ENCODE peak calls at places on chromosomes 1 and 21, in six cellular contexts. N is HFFc6, F is endothelial cell, A is hepatocyte, G is neural crest cell, C is cardiac fibroblast. X is an unnamed sample.

GRCh38 chr1:210597555-210598134 is 268.9 kb downstream of the HHAT start:
- DNase-seq in N (peak), F (no peak), A (peak), G (no peak), C (peak), X (no peak)

GRCh38 chr1:43250351-43250761 is 19.4 kb upstream of the TMEM125 start:
- DNase-seq in N (no peak), F (no peak), A (no peak), G (no peak), C (no peak), X (no peak)

GRCh38 chr1:22418852-22419480 is 32.7 kb upstream of the ZBTB40 start:
- DNase-seq in N (peak), F (no peak), A (no peak), G (no peak), C (peak), X (no peak)

GRCh38 chr1:89607888-89608626 is 24.9 kb upstream of the LRRC8C start:
- DNase-seq in N (no peak), F (no peak), A (no peak), G (no peak), C (peak), X (no peak)

GRCh38 chr1:78229344-78229743 is 183.6 kb downstream of the GIPC2 start:
- DNase-seq in N (peak), F (no peak), A (no peak), G (no peak), C (peak), X (no peak)

GRCh38 chr1:53738205-53739108 is 507 bp downstream of the GLIS1 start:
- DNase-seq in N (no peak), F (peak), A (peak), G (no peak), C (no peak), X (no peak)

GRCh38 chr1:109198745-109199144 is 15.0 kb upstream of the SARS1 start:
- DNase-seq in N (peak), F (no peak), A (no peak), G (no peak), C (no peak), X (no peak)

GRCh38 chr1:17574502-17574901 is 35.0 kb downstream of the ARHGEF10L start:
- DNase-seq in N (no peak), F (peak), A (peak), G (peak), C (no peak), X (no peak)

GRCh38 chr21:37580690-37581089 is 214.1 kb downstream of the DYRK1A start:
- DNase-seq in N (no peak), F (peak), A (no peak), G (no peak), C (no peak), X (no peak)

GRCh38 chr1:70090875-70091274 is 114.5 kb downstream of the LRRC40 start:
- DNase-seq in N (peak), F (no peak), A (no peak), G (no peak), C (peak), X (no peak)

DNA sequence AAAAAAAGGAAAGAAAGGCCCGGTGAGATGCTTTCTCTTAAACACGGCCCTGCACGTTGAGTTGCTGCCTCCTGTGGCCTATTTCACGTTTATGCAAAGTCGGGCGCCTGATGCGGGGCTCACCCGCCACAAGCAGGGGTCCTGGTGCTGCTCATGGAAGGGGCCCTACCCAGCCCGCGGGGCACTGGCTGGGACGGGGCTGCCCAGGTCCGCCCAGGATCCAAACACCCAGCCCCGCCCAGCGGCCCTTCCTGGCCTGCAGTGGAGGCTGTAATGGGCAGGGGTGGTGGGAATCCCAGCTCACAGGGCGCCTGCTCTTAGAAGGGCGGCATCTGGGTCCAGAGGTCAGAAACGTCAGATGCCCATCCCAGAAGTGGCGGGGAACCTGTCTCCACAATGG is 1.6 kb downstream of the COL6A2 start:
- DNase-seq in N (no peak), F (peak), A (peak), G (no peak), C (peak), X (peak)
- TF ChIP-seq CTCF in N (no peak), F (no peak), A (no peak), G (no peak), C (no peak), X (no peak)

DNA sequence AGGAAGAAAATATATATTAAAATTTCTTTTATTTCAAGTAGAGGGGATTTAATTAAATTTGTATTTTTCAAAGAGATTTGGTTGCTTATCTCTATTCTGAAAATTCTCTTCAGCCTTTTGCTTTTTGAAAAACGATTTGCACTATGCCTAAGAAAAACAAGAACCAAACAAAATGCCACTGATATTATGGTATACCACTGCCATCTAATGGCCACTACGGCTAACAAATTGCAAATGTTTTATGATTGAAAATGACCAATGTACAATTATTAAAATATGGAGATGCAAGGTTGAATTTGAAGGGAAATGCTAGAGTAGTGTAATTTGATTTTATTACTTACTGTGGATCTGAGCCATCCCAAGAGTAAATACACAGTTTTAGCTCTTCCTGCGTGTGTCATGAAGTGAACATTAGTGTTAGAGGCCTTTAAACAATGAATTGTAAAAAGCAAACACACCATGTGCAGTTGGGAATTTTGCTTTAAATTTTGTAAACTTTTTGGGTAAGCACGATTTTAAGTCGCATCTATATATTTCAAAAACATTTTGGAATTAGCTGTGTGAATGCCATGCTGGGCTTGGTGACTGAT is 137.4 kb upstream of the USP25 start:
- DNase-seq in N (peak), F (peak), A (peak), G (peak), C (peak), X (no peak)
- TF ChIP-seq CTCF in N (peak), F (peak), A (peak), G (peak), C (peak), X (peak)

GRCh38 chr1:221741364-221741970 is 422 bp downstream of the DUSP10 start:
- DNase-seq in N (peak), F (peak), A (peak), G (peak), C (peak), X (peak)

GRCh38 chr1:221741971-221742554 is at the start of gene DUSP10:
- DNase-seq in N (peak), F (peak), A (peak), G (peak), C (peak), X (peak)

GRCh38 chr1:221740941-221741363 is 937 bp downstream of the DUSP10 start:
- DNase-seq in N (no peak), F (no peak), A (peak), G (no peak), C (no peak), X (no peak)

GRCh38 chr1:221743416-221744208 is 1.7 kb upstream of the DUSP10 start:
- DNase-seq in N (no peak), F (no peak), A (no peak), G (no peak), C (no peak), X (no peak)

DNA sequence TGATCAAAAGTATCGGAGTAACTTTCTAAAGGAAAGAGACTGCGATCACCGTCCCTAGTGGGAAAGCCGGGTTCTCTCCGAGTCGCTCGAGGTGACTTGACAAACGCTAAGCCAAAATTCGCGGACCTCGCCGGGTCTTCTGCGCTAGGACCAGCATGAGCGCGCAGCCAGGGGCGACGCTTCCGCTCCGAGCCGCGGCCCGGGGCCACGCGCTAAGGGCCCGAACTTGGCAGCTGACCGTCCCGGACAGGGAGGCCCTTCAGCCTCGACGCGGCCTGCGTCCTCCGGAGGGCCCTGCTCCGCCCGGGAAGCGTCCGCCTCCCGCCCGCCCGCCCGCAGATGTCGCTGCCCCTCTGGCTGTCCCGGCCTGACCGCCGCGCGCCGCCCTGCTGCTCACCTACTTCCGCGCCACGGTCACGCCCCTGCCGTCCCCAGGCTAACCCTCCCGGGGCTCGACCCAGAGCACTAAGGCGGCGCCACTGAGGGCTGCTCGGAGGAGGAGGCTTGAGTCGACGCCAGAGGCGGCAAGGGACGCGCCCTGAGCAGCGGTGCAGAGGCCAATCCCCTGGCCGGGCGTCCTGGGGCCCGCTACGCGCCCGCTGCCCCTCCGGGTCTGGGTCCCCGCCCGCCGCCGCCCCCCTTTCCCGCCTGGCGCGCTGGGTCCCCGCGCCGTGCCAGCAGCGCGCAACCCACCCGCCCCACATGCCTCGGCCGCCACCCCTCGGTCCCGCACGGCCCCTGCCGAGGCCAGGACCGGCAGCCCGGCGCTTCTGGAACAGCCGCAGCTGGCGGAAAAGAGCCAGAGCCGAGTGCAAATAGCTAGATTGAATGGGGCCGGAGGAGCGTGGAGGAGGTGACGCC is 896 bp upstream of the DUSP10 start:
- DNase-seq in N (peak), F (peak), A (peak), G (peak), C (peak), X (peak)
- TF ChIP-seq CTCF in N (peak), F (peak), A (peak), G (no peak), C (no peak), X (no peak)

GRCh38 chr21:46635324-46636180 is at the start of gene PRMT2:
- DNase-seq in N (peak), F (peak), A (peak), G (peak), C (peak), X (peak)

GRCh38 chr21:46633561-46633960 is 1.9 kb upstream of the PRMT2 start:
- DNase-seq in N (no peak), F (no peak), A (no peak), G (no peak), C (no peak), X (no peak)

GRCh38 chr21:46634427-46634826 is 1.0 kb upstream of the PRMT2 start:
- DNase-seq in N (no peak), F (no peak), A (no peak), G (no peak), C (no peak), X (no peak)

GRCh38 chr21:46636181-46636512 is 673 bp downstream of the PRMT2 start:
- DNase-seq in N (no peak), F (no peak), A (no peak), G (no peak), C (no peak), X (no peak)

DNA sequence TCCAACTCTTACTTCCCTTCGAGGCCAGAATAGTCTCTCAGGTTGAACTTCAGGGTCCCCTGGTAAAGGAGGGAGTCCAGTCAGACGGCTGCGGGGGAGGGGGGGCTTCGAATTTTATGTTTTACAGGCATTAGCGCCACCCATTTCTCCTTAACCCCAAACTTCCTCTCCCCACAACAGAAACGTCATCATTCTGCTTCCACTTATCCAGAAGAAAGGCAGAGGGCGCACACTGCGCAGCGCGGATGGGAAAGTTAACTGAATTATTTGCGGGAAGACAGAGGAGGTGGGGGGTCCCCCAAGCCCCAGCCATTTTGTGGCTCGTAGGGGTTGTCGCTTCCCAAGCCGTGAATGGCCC is 529 bp upstream of the PRMT2 start:
- DNase-seq in N (peak), F (no peak), A (peak), G (no peak), C (peak), X (no peak)
- TF ChIP-seq CTCF in N (peak), F (peak), A (peak), G (no peak), C (no peak), X (no peak)

GRCh38 chr1:147843486-147843885 is 59.1 kb upstream of the GJA8 start:
- DNase-seq in N (no peak), F (no peak), A (no peak), G (no peak), C (no peak), X (no peak)

GRCh38 chr1:147837845-147838363 is 64.7 kb upstream of the GJA8 start:
- DNase-seq in N (no peak), F (no peak), A (no peak), G (no peak), C (no peak), X (no peak)

GRCh38 chr1:147837129-147837776 is 65.3 kb upstream of the GJA8 start:
- DNase-seq in N (no peak), F (no peak), A (no peak), G (no peak), C (no peak), X (no peak)

GRCh38 chr1:147842578-147842977 is 60.0 kb upstream of the GJA8 start:
- DNase-seq in N (no peak), F (no peak), A (no peak), G (no peak), C (no peak), X (no peak)

DNA sequence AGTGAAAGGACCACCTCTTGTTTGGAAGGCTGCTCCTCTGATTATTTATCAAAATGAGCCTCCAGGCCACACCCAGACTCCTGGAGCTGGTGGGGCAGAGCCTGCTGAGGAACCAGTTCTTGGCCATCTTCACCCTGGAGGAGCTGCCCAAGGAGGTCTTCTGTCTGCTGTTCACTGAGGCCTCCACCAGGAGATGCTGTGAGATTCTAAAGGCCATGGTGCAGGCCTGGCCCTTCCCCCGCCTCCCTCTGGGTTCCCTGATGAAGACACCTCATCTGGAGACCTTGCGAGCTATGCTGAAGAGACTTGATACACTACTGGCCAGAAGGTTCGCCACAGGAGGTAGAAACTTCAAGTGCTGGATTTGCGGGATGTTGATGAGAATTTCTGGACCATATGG is 61.7 kb upstream of the GJA8 start:
- DNase-seq in N (no peak), F (no peak), A (peak), G (no peak), C (no peak), X (no peak)
- TF ChIP-seq CTCF in N (peak), F (no peak), A (no peak), G (no peak), C (peak), X (no peak)

GRCh38 chr1:26096471-26096870 is 15.2 kb upstream of the PDIK1L start:
- DNase-seq in N (no peak), F (no peak), A (no peak), G (no peak), C (no peak), X (no peak)

GRCh38 chr1:26097696-26098095 is 13.9 kb upstream of the PDIK1L start:
- DNase-seq in N (peak), F (no peak), A (no peak), G (no peak), C (peak), X (no peak)

GRCh38 chr1:26094076-26094669 is 17.5 kb upstream of the PDIK1L start:
- DNase-seq in N (no peak), F (no peak), A (no peak), G (no peak), C (peak), X (no peak)

GRCh38 chr1:26092422-26092821 is 19.2 kb upstream of the PDIK1L start:
- DNase-seq in N (no peak), F (no peak), A (no peak), G (no peak), C (no peak), X (no peak)

DNA sequence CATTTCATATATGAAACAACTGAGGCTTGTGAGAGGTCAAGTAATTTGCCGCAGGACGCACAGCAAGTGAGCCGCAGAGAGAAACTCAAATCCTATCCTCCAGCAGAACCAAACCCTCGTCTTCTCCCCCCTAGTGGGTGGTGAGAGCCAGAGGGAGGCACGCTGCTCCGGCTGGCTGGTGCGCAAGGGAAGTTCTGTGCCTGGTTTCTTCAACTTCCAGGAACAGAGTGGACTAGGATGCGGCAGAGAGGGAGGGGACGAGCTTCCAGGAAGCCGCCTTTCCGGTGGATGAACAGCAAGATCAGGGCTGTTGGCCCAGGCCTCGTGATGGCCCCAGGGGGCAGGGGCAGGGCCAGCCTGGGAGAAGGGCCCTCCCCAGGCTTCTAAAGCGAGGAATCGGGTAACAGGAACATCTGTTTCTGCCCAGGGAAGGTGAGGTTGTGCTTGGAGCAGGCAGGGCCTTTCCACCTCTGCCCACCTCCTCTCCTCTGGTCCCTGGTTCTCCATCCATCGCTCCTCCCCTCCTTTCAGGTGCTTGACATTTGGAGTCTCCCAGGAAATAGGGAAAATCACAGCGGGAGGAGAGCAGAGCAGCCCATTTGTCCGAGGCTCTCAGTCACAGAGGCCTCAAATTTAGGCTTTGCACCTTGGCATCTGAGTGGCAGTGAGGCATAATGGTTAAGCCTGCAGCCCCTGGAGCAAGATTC is 16.8 kb upstream of the PDIK1L start:
- DNase-seq in N (no peak), F (peak), A (peak), G (peak), C (peak), X (peak)
- TF ChIP-seq CTCF in N (no peak), F (no peak), A (no peak), G (peak), C (peak), X (no peak)

GRCh38 chr1:59204001-59204400 is 92.9 kb upstream of the FGGY start:
- DNase-seq in N (no peak), F (peak), A (no peak), G (no peak), C (peak), X (no peak)
- TF ChIP-seq CTCF in N (no peak), F (no peak), A (no peak), G (no peak), C (no peak), X (no peak)

DNA sequence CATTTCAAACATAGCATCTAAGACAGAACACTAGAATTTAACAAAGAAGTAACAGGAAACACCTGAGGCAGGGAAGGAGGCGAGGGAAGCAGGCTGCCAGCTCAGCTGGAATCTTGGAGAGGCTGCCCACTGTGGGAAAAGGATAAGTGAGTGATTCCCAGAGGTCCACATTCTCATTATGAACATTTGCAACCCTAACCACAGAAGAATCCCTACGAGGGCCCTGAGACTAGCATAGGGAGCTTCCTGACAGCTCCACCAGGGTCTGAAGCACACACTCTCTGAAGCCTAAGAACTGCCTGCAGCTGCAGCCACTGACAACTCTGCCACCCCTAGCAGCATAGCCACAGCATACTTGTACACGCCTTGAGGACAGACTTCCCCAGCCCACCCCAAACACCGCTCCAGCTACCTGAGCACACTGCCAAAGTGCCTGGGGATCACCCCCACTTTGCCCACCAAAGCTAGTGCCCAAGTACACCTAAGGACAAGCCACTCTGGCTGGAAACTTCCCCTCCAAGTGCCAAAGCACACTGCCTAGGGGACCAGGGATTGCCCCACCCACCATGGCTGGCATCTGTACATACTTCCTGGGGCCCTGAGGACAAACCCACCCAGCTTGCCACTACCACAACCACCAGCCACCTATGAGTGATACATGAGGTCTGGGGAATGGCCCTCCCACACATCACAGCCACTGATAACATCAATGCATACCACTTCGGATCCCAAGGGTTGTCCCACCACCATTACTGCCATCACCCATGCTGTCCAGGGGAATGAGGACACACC is 76.6 kb upstream of the GUCA2A start:
- DNase-seq in N (no peak), F (peak), A (no peak), G (no peak), C (peak), X (no peak)
- TF ChIP-seq CTCF in N (no peak), F (no peak), A (no peak), G (no peak), C (no peak), X (no peak)